ENCODE peak calls at places on chromosomes 2 and 18, in five cellular contexts. V is A549, C is GM23338, Q is GM12878, R is K562. N is an unnamed sample.

GRCh38 chr2:74902281-74902860 is 56.1 kb upstream of the POLE4 start:
- DNase-seq in V (no peak), C (no peak), Q (no peak), R (no peak), N (peak; percentile 77)

GRCh38 chr2:120740375-120740764 is 4.7 kb downstream of the GLI2 start:
- DNase-seq in V (no peak), C (peak; percentile 80), Q (no peak), R (no peak), N (no peak)

GRCh38 chr2:196967126-196967525 is 40.6 kb upstream of the PGAP1 start:
- DNase-seq in V (no peak), C (peak; percentile 62), Q (no peak), R (no peak), N (no peak)

GRCh38 chr2:7034313-7034712 is 117.1 kb downstream of the RNF144A start:
- DNase-seq in V (no peak), C (peak; percentile 49), Q (no peak), R (no peak), N (peak; percentile 13)

GRCh38 chr2:100518801-100519200 is 44.0 kb upstream of the PDCL3 start:
- DNase-seq in V (no peak), C (no peak), Q (no peak), R (no peak), N (no peak)

GRCh38 chr2:12227941-12228608 is 481.6 kb downstream of the LPIN1 start:
- DNase-seq in V (no peak), C (no peak), Q (no peak), R (no peak), N (no peak)

GRCh38 chr2:153391131-153391530 is 87.4 kb downstream of the RPRM start:
- DNase-seq in V (no peak), C (no peak), Q (no peak), R (no peak), N (no peak)

GRCh38 chr2:61167587-61167986 is 5.6 kb downstream of the C2orf74 start:
- DNase-seq in V (no peak), C (no peak), Q (no peak), R (no peak), N (no peak)

GRCh38 chr2:174681099-174681982 is 82.9 kb downstream of the CHRNA1 start:
- DNase-seq in V (peak; percentile 24), C (peak; percentile 48), Q (no peak), R (no peak), N (peak; percentile 23)

GRCh38 chr2:86832334-86833096 is 29.2 kb downstream of the CD8B start:
- DNase-seq in V (no peak), C (no peak), Q (no peak), R (no peak), N (no peak)

GRCh38 chr2:135819211-135819610 is 17.8 kb downstream of the LCT start:
- DNase-seq in V (peak; percentile 18), C (peak; percentile 71), Q (no peak), R (peak; percentile 43), N (peak; percentile 29)

GRCh38 chr2:216086207-216086893 is 4.6 kb downstream of the TMEM169 start:
- DNase-seq in V (no peak), C (no peak), Q (no peak), R (no peak), N (no peak)

GRCh38 chr2:202032841-202033316 is 776 bp upstream of the FZD7 start:
- DNase-seq in V (peak; percentile 49), C (peak; percentile 76), Q (no peak), R (peak; percentile 57), N (no peak)

GRCh38 chr2:223032187-223033142 is 19.5 kb upstream of the KCNE4 start:
- DNase-seq in V (no peak), C (no peak), Q (no peak), R (no peak), N (no peak)

GRCh38 chr2:62197017-62197586 is 1.2 kb downstream of the B3GNT2 start:
- DNase-seq in V (peak; percentile 38), C (no peak), Q (no peak), R (peak; percentile 52), N (peak; percentile 43)

GRCh38 chr2:152336854-152337510 is 2.0 kb downstream of the FMNL2 start:
- DNase-seq in V (no peak), C (peak; percentile 46), Q (no peak), R (no peak), N (no peak)

GRCh38 chr2:121650554-121650930 is 1.3 kb upstream of the CLASP1 start:
- DNase-seq in V (no peak), C (peak; percentile 52), Q (no peak), R (peak; percentile 15), N (no peak)

GRCh38 chr2:237691200-237691907 is 64.0 kb downstream of the LRRFIP1 start:
- DNase-seq in V (no peak), C (peak; percentile 69), Q (no peak), R (no peak), N (no peak)

GRCh38 chr2:73964223-73964622 is 20.5 kb upstream of the TET3 start:
- DNase-seq in V (no peak), C (no peak), Q (no peak), R (no peak), N (no peak)

GRCh38 chr2:167318581-167318980 is 430.3 kb downstream of the XIRP2 start:
- DNase-seq in V (no peak), C (no peak), Q (no peak), R (no peak), N (no peak)

GRCh38 chr18:11666831-11667230 is 22.2 kb upstream of the GNAL start:
- DNase-seq in V (no peak), C (no peak), Q (no peak), R (no peak), N (no peak)

GRCh38 chr2:209472386-209472832 is 48.6 kb downstream of the MAP2 start:
- DNase-seq in V (no peak), C (peak; percentile 17), Q (no peak), R (no peak), N (no peak)

GRCh38 chr2:97919858-97920257 is 75.9 kb downstream of the TMEM131 start:
- DNase-seq in V (no peak), C (peak; percentile 29), Q (no peak), R (no peak), N (no peak)

GRCh38 chr2:123080331-123080730 is 944.8 kb upstream of the CNTNAP5 start:
- DNase-seq in V (no peak), C (no peak), Q (peak; percentile 11), R (no peak), N (no peak)

GRCh38 chr18:76121049-76121448 is 374.0 kb downstream of the ZNF516 start:
- DNase-seq in V (no peak), C (no peak), Q (no peak), R (no peak), N (no peak)

GRCh38 chr2:134955744-134956143 is 37.1 kb downstream of the CCNT2 start:
- DNase-seq in V (no peak), C (no peak), Q (no peak), R (no peak), N (no peak)

GRCh38 chr2:232351686-232352510 is 26.7 kb upstream of the ALPP start:
- DNase-seq in V (no peak), C (peak; percentile 38), Q (no peak), R (no peak), N (no peak)

GRCh38 chr2:105682401-105682800 is 62.3 kb upstream of the NCK2 start:
- DNase-seq in V (no peak), C (no peak), Q (no peak), R (no peak), N (no peak)

GRCh38 chr18:27605107-27605834 is 420.2 kb upstream of the CHST9 start:
- DNase-seq in V (peak; percentile 7), C (peak; percentile 94), Q (no peak), R (peak; percentile 35), N (peak; percentile 53)

GRCh38 chr2:166106431-166107015 is 21.3 kb downstream of the SCN1A start:
- DNase-seq in V (no peak), C (peak; percentile 76), Q (no peak), R (no peak), N (peak; percentile 19)

GRCh38 chr18:11721720-11722119 is 32.7 kb downstream of the GNAL start:
- DNase-seq in V (no peak), C (no peak), Q (no peak), R (no peak), N (no peak)

GRCh38 chr2:191014653-191015020 is 666 bp upstream of the STAT1 start:
- DNase-seq in V (no peak), C (no peak), Q (no peak), R (no peak), N (no peak)

DNA sequence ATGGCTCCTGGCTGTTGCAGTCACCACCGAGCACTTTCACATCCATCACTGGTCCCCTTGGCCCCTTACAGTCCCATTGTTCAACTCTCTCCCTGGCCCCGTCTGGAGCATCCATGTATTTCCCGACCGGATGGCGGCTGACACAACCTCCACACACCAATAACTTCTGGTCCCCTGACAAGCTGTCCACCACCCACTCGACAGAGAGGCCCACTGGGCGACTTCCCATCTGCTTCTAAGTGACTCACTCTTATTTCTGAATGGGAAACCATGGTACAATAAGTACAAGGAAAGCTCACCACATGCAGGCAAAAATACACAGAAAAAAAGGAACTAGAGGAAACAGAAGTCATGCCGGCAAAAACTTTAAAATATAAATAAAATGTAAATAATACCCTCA is 82.9 kb upstream of the RAB12 start:
- DNase-seq in V (no peak), C (no peak), Q (no peak), R (no peak), N (no peak)
- TF ChIP-seq JUNB in V (no peak), C (no peak), Q (no peak), R (no peak), N (no peak)

GRCh38 chr2:188199716-188200128 is 92.0 kb upstream of the GULP1 start:
- DNase-seq in V (peak; percentile 25), C (no peak), Q (no peak), R (no peak), N (peak; percentile 15)
- TF ChIP-seq JUNB in V (peak; percentile 60), C (no peak), Q (no peak), R (no peak), N (no peak)

GRCh38 chr2:199602271-199602895 is 144.6 kb upstream of the SATB2 start:
- DNase-seq in V (peak; percentile 6), C (peak; percentile 74), Q (no peak), R (no peak), N (peak; percentile 19)

GRCh38 chr2:199607914-199608313 is 150.2 kb upstream of the SATB2 start:
- DNase-seq in V (no peak), C (no peak), Q (no peak), R (no peak), N (no peak)

GRCh38 chr2:199603748-199604291 is 146.1 kb upstream of the SATB2 start:
- DNase-seq in V (no peak), C (peak; percentile 61), Q (no peak), R (no peak), N (no peak)

GRCh38 chr2:199602896-199603482 is 145.2 kb upstream of the SATB2 start:
- DNase-seq in V (no peak), C (no peak), Q (no peak), R (no peak), N (no peak)

GRCh38 chr2:199606193-199606780 is 148.5 kb upstream of the SATB2 start:
- DNase-seq in V (peak; percentile 12), C (peak; percentile 55), Q (no peak), R (no peak), N (no peak)
- TF ChIP-seq JUNB in V (no peak), C (no peak), Q (no peak), R (no peak), N (no peak)

DNA sequence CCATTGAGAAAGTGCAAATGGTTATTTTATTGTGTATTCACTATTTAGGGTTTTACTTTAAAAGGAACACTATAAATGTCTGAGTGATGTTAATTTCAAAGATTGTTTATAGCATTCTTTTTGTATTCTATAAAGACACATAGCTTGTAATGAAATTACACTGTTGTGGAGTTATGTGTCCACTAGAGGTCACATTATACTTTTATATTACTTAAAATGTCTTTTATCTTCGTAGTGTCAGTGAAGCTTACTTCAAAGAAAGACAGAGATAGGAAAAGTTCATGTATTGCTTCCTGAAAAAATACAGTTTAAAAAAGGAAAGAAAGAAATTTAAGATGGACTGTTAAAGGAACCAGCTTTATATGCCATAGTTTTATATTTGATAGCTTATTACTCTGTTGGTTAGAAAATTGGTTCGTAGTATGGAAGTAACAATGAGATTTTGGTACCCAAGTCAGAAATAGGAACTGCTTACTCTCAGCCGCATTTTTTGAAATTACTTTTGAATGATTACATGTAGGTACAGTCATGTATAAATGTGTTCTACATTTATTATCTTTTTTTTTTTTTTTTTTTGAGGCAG is 20.5 kb downstream of the APLF start:
- DNase-seq in V (peak; percentile 21), C (peak; percentile 47), Q (no peak), R (peak; percentile 13), N (peak; percentile 20)
- TF ChIP-seq JUNB in V (no peak), C (no peak), Q (no peak), R (no peak), N (no peak)